ENCODE peak calls at places on chromosomes 5 and 9, in six cellular contexts. Y is anterior cingulate cortex; F is EL; R is activated naive CD4-positive, alpha-beta T cell; G is NCI-H524; M is T-helper 1 cell. B is an unnamed sample.

GRCh38 chr9:5002811-5003210 is 17.7 kb downstream of the JAK2 start:
- DNase-seq in G (no peak), Y (no peak), R (no peak), M (no peak), F (peak), B (no peak)

GRCh38 chr9:14071484-14071883 is 242.5 kb downstream of the NFIB start:
- DNase-seq in R (no peak), F (no peak), Y (no peak), G (no peak), M (no peak), B (no peak)

GRCh38 chr9:81737871-81738507 is 48.6 kb upstream of the TLE1 start:
- DNase-seq in M (no peak), G (no peak), Y (no peak), R (no peak), F (peak), B (no peak)

GRCh38 chr9:6645153-6646027 is at the start of gene GLDC:
- DNase-seq in F (peak), R (no peak), Y (peak), M (no peak), G (peak), B (no peak)

GRCh38 chr5:136364307-136364706 is 1.0 kb downstream of the TRPC7 start:
- DNase-seq in F (no peak), Y (no peak), R (no peak), M (no peak), G (peak), B (no peak)

GRCh38 chr5:72167790-72168189 is 60.5 kb downstream of the MAP1B start:
- DNase-seq in G (no peak), M (no peak), Y (no peak), F (no peak), R (no peak), B (no peak)

GRCh38 chr5:15383469-15383868 is 116.5 kb upstream of the FBXL7 start:
- DNase-seq in M (no peak), F (peak), G (peak), Y (no peak), R (no peak), B (no peak)

GRCh38 chr9:124574944-124575343 is 67.7 kb upstream of the NR5A1 start:
- DNase-seq in M (no peak), G (no peak), R (no peak), F (peak), Y (no peak), B (no peak)

GRCh38 chr5:97591781-97592180 is 408.7 kb upstream of the RIOK2 start:
- DNase-seq in R (no peak), Y (no peak), G (no peak), F (no peak), M (no peak), B (no peak)